ENCODE peak calls at places on chromosomes 11 and 22, in four cellular contexts. One of them, this sample, is unnamed.

GRCh38 chr22:23683545-23683944 is 7.3 kb upstream of the RGL4 start:
- DNase-seq in fibroblast of lung: no peak
- DNase-seq in body of pancreas: no peak
- DNase-seq in SK-N-SH: no peak
- DNase-seq in this sample: peak

GRCh38 chr22:32649515-32650200 is 151.8 kb upstream of the TIMP3 start:
- DNase-seq in fibroblast of lung: peak
- DNase-seq in body of pancreas: no peak
- DNase-seq in SK-N-SH: no peak
- DNase-seq in this sample: no peak

GRCh38 chr11:65588199-65589054 is 7.2 kb downstream of the KCNK7 start:
- DNase-seq in fibroblast of lung: peak
- DNase-seq in body of pancreas: peak
- DNase-seq in SK-N-SH: peak
- DNase-seq in this sample: peak

GRCh38 chr11:31809857-31810778 is 1.0 kb downstream of the PAX6 start:
- DNase-seq in fibroblast of lung: peak
- DNase-seq in body of pancreas: no peak
- DNase-seq in SK-N-SH: peak
- DNase-seq in this sample: no peak

GRCh38 chr11:67357831-67358555 is 4.6 kb upstream of the POLD4 start:
- DNase-seq in fibroblast of lung: peak
- DNase-seq in body of pancreas: no peak
- DNase-seq in SK-N-SH: peak
- DNase-seq in this sample: no peak

GRCh38 chr11:122637538-122637937 is 18.0 kb upstream of the UBASH3B start:
- DNase-seq in fibroblast of lung: no peak
- DNase-seq in body of pancreas: no peak
- DNase-seq in SK-N-SH: no peak
- DNase-seq in this sample: no peak

GRCh38 chr22:32050678-32051515 is 7.8 kb downstream of the SLC5A1 start:
- DNase-seq in fibroblast of lung: peak
- DNase-seq in body of pancreas: peak
- DNase-seq in SK-N-SH: no peak
- DNase-seq in this sample: peak

GRCh38 chr11:827146-827860 is 416 bp upstream of the CRACR2B start:
- DNase-seq in fibroblast of lung: no peak
- DNase-seq in body of pancreas: peak
- DNase-seq in SK-N-SH: peak
- DNase-seq in this sample: no peak

GRCh38 chr11:77471520-77472234 is 2.2 kb downstream of the PAK1 start:
- DNase-seq in fibroblast of lung: no peak
- DNase-seq in body of pancreas: peak
- DNase-seq in SK-N-SH: peak
- DNase-seq in this sample: peak

GRCh38 chr11:107139396-107139795 is 121.1 kb upstream of the GUCY1A2 start:
- DNase-seq in fibroblast of lung: no peak
- DNase-seq in body of pancreas: no peak
- DNase-seq in SK-N-SH: no peak
- DNase-seq in this sample: no peak

GRCh38 chr11:72598901-72599300 is 75.3 kb downstream of the PDE2A start:
- DNase-seq in fibroblast of lung: peak
- DNase-seq in body of pancreas: peak
- DNase-seq in SK-N-SH: peak
- DNase-seq in this sample: peak

GRCh38 chr11:72574534-72575460 is 99.4 kb downstream of the PDE2A start:
- DNase-seq in fibroblast of lung: no peak
- DNase-seq in body of pancreas: no peak
- DNase-seq in SK-N-SH: no peak
- DNase-seq in this sample: no peak

GRCh38 chr22:45742866-45743450 is 71.3 kb downstream of the ATXN10 start:
- DNase-seq in fibroblast of lung: no peak
- DNase-seq in body of pancreas: no peak
- DNase-seq in SK-N-SH: no peak
- DNase-seq in this sample: no peak

GRCh38 chr11:62547691-62548281 is 1.2 kb upstream of the AHNAK start:
- DNase-seq in fibroblast of lung: peak
- DNase-seq in body of pancreas: peak
- DNase-seq in SK-N-SH: no peak
- DNase-seq in this sample: no peak

GRCh38 chr22:47357086-47357485 is 594.6 kb downstream of the TBC1D22A start:
- DNase-seq in fibroblast of lung: no peak
- DNase-seq in body of pancreas: no peak
- DNase-seq in SK-N-SH: no peak
- DNase-seq in this sample: peak

GRCh38 chr11:102662607-102663006 is 37.5 kb upstream of the MMP20 start:
- DNase-seq in fibroblast of lung: no peak
- DNase-seq in body of pancreas: no peak
- DNase-seq in SK-N-SH: no peak
- DNase-seq in this sample: no peak

GRCh38 chr22:44787832-44788231 is 35.5 kb downstream of the ARHGAP8 start:
- DNase-seq in fibroblast of lung: no peak
- DNase-seq in body of pancreas: no peak
- DNase-seq in SK-N-SH: no peak
- DNase-seq in this sample: no peak

GRCh38 chr22:44621401-44622146 is 80.4 kb upstream of the PRR5 start:
- DNase-seq in fibroblast of lung: no peak
- DNase-seq in body of pancreas: no peak
- DNase-seq in SK-N-SH: peak
- DNase-seq in this sample: no peak

GRCh38 chr11:87143663-87144062 is 105.9 kb downstream of the TMEM135 start:
- DNase-seq in fibroblast of lung: no peak
- DNase-seq in body of pancreas: no peak
- DNase-seq in SK-N-SH: no peak
- DNase-seq in this sample: no peak

GRCh38 chr11:134626032-134626431 is 214.0 kb upstream of the B3GAT1 start:
- DNase-seq in fibroblast of lung: no peak
- DNase-seq in body of pancreas: no peak
- DNase-seq in SK-N-SH: no peak
- DNase-seq in this sample: no peak
- TF ChIP-seq CTCF in fibroblast of lung: no peak
- TF ChIP-seq CTCF in body of pancreas: no peak
- TF ChIP-seq CTCF in SK-N-SH: no peak
- TF ChIP-seq CTCF in this sample: no peak

GRCh38 chr11:11569936-11570491 is 51.8 kb downstream of the GALNT18 start:
- DNase-seq in fibroblast of lung: no peak
- DNase-seq in body of pancreas: peak
- DNase-seq in SK-N-SH: no peak
- DNase-seq in this sample: peak
- H3K27ac ChIP-seq in fibroblast of lung: no peak
- H3K27ac ChIP-seq in body of pancreas: peak
- H3K27ac ChIP-seq in SK-N-SH: no peak
- H3K27ac ChIP-seq in this sample: no peak

GRCh38 chr11:82818399-82819043 is 81.7 kb downstream of the PRCP start:
- DNase-seq in fibroblast of lung: no peak
- DNase-seq in body of pancreas: no peak
- DNase-seq in SK-N-SH: no peak
- DNase-seq in this sample: no peak
- TF ChIP-seq CTCF in fibroblast of lung: no peak
- TF ChIP-seq CTCF in body of pancreas: no peak
- TF ChIP-seq CTCF in SK-N-SH: no peak
- TF ChIP-seq CTCF in this sample: no peak

DNA sequence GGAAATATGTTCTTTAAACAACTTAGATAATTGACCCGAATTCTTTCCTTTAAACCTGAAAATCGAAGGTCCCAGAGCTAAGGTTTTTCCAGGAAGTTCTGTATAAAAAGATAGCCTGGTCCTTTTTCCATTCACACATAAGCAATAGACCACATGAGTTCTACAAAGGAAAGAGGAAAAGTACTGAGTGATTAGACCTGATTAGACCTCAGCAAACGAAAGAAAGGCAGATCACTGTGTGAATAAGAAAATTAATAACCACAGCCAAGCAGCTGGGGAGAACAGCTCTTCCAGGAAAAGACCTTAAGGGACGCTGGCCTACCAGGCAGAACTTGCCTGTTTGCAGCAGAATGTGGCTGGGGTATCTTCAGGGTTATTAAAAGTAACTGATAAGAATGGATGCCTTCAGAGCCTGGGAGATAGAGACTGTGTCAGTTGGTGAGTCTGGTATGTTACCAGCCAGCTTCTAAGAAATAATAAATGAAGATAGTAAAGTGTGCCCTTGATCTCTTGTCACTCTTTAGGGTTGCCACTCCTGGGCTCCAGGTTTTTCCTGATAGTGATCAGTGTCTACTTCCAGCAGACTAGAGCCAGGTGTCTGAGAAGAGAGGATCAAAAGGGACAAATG is 172.9 kb downstream of the DBX1 start:
- DNase-seq in fibroblast of lung: peak
- DNase-seq in body of pancreas: no peak
- DNase-seq in SK-N-SH: no peak
- DNase-seq in this sample: no peak
- H3K27ac ChIP-seq in fibroblast of lung: no peak
- H3K27ac ChIP-seq in body of pancreas: peak
- H3K27ac ChIP-seq in SK-N-SH: peak
- H3K27ac ChIP-seq in this sample: no peak

GRCh38 chr22:17638182-17638431 is 450 bp upstream of the BCL2L13 start:
- DNase-seq in fibroblast of lung: no peak
- DNase-seq in body of pancreas: no peak
- DNase-seq in SK-N-SH: no peak
- DNase-seq in this sample: peak
- TF ChIP-seq CTCF in fibroblast of lung: no peak
- TF ChIP-seq CTCF in body of pancreas: no peak
- TF ChIP-seq CTCF in SK-N-SH: no peak
- TF ChIP-seq CTCF in this sample: peak

GRCh38 chr22:27681037-27681436 is 120.5 kb downstream of the MN1 start:
- DNase-seq in fibroblast of lung: no peak
- DNase-seq in body of pancreas: no peak
- DNase-seq in SK-N-SH: no peak
- DNase-seq in this sample: no peak
- H3K27ac ChIP-seq in fibroblast of lung: no peak
- H3K27ac ChIP-seq in body of pancreas: no peak
- H3K27ac ChIP-seq in SK-N-SH: no peak
- H3K27ac ChIP-seq in this sample: no peak

GRCh38 chr11:75563978-75564552 is 2.0 kb downstream of the SERPINH1 start:
- DNase-seq in fibroblast of lung: peak
- DNase-seq in body of pancreas: no peak
- DNase-seq in SK-N-SH: no peak
- DNase-seq in this sample: peak
- TF ChIP-seq CTCF in fibroblast of lung: peak
- TF ChIP-seq CTCF in body of pancreas: no peak
- TF ChIP-seq CTCF in SK-N-SH: peak
- TF ChIP-seq CTCF in this sample: peak

GRCh38 chr11:27429740-27430451 is 42.7 kb downstream of the LGR4 start:
- DNase-seq in fibroblast of lung: peak
- DNase-seq in body of pancreas: no peak
- DNase-seq in SK-N-SH: peak
- DNase-seq in this sample: no peak
- H3K27ac ChIP-seq in fibroblast of lung: no peak
- H3K27ac ChIP-seq in body of pancreas: peak
- H3K27ac ChIP-seq in SK-N-SH: no peak
- H3K27ac ChIP-seq in this sample: no peak

GRCh38 chr11:11845551-11845950 is 3.8 kb downstream of the USP47 start:
- DNase-seq in fibroblast of lung: peak
- DNase-seq in body of pancreas: no peak
- DNase-seq in SK-N-SH: no peak
- DNase-seq in this sample: no peak
- TF ChIP-seq CTCF in fibroblast of lung: no peak
- TF ChIP-seq CTCF in body of pancreas: no peak
- TF ChIP-seq CTCF in SK-N-SH: no peak
- TF ChIP-seq CTCF in this sample: no peak

This sample was measured in testis.